ENCODE peak calls at places on chromosomes 13 and 19, in five cellular contexts. Q, Z, I, D and H are unnamed samples.

GRCh38 chr19:29543381-29543780 is 17.6 kb downstream of the VSTM2B start:
- DNase-seq in Q (no peak), Z (no peak), I (no peak), D (peak; percentile 33), H (no peak)

GRCh38 chr19:44818470-44818856 is 9.6 kb downstream of the BCAM start:
- DNase-seq in Q (no peak), Z (no peak), I (no peak), D (no peak), H (no peak)

GRCh38 chr13:59842507-59842906 is 321.2 kb downstream of the DIAPH3 start:
- DNase-seq in Q (no peak), Z (no peak), I (no peak), D (no peak), H (no peak)

GRCh38 chr19:35030257-35031071 is at the start of gene SCN1B:
- DNase-seq in Q (no peak), Z (peak; percentile 60), I (no peak), D (peak; percentile 93), H (peak; percentile 62)

GRCh38 chr19:3119782-3120380 is 16.0 kb upstream of the GNA15 start:
- DNase-seq in Q (no peak), Z (no peak), I (no peak), D (no peak), H (no peak)

GRCh38 chr19:56217039-56217949 is 15.2 kb downstream of the ZSCAN5C start:
- DNase-seq in Q (peak; percentile 53), Z (no peak), I (no peak), D (no peak), H (no peak)

GRCh38 chr13:111472083-111472482 is 151.6 kb downstream of the TEX29 start:
- DNase-seq in Q (no peak), Z (no peak), I (no peak), D (no peak), H (no peak)

GRCh38 chr19:49499030-49499670 is 2.9 kb downstream of the RPS11 start:
- DNase-seq in Q (no peak), Z (no peak), I (no peak), D (no peak), H (no peak)

GRCh38 chr19:23095406-23095805 is 21.4 kb upstream of the ZNF730 start:
- DNase-seq in Q (no peak), Z (no peak), I (no peak), D (no peak), H (no peak)

GRCh38 chr13:85651440-85651839 is 147.8 kb downstream of the SLITRK6 start:
- DNase-seq in Q (peak; percentile 60), Z (no peak), I (no peak), D (no peak), H (no peak)

GRCh38 chr19:10855879-10856522 is 7.8 kb downstream of the C19orf38 start:
- DNase-seq in Q (no peak), Z (no peak), I (no peak), D (no peak), H (no peak)

GRCh38 chr19:49229416-49229815 is 71.8 kb downstream of the TRPM4 start:
- DNase-seq in Q (no peak), Z (no peak), I (no peak), D (no peak), H (no peak)

GRCh38 chr19:8577247-8577646 is at the start of gene MYO1F:
- DNase-seq in Q (no peak), Z (peak; percentile 62), I (peak; percentile 81), D (no peak), H (peak; percentile 41)

GRCh38 chr19:1875646-1876493 is 9.4 kb downstream of the ABHD17A start:
- DNase-seq in Q (peak; percentile 44), Z (peak; percentile 93), I (peak; percentile 96), D (peak; percentile 97), H (peak; percentile 94)

GRCh38 chr19:5809053-5809452 is 4.2 kb downstream of the NRTN start:
- DNase-seq in Q (no peak), Z (no peak), I (no peak), D (no peak), H (no peak)

GRCh38 chr19:28426902-28427232 is 786.1 kb downstream of the UQCRFS1 start:
- DNase-seq in Q (no peak), Z (no peak), I (no peak), D (no peak), H (no peak)

GRCh38 chr19:32336259-32337111 is 8.9 kb upstream of the ZNF507 start:
- DNase-seq in Q (no peak), Z (no peak), I (no peak), D (no peak), H (no peak)

GRCh38 chr19:1057185-1057857 is 9.6 kb upstream of the ARHGAP45 start:
- DNase-seq in Q (no peak), Z (no peak), I (no peak), D (no peak), H (no peak)

GRCh38 chr13:110433014-110433413 is 125.9 kb downstream of the COL4A2 start:
- DNase-seq in Q (no peak), Z (no peak), I (no peak), D (peak; percentile 93), H (no peak)

DNA sequence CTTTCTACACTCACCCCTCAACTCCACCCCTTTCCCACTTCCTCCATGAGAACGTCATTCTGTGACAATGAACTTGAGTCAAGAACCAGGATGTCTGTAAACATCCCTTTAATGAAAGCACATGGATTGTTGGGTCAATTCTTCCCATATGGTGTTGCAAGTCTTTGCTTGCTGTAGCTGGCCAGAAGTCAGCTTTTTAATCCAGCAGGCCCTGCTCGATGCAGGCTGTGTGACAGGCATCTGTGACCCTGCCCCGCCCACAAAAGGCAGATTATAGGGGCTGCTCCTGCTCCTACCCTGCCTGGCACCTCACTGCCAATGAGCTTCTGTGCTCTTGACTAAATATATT is 78.0 kb downstream of the STARD13 start:
- DNase-seq in Q (peak; percentile 83), Z (peak; percentile 41), I (no peak), D (no peak), H (no peak)
- H3K27ac ChIP-seq in Q (peak overlapping the region; percentile 87), Z (peak overlapping the region; percentile 79), I (no peak overlapping the region), D (no peak overlapping the region), H (peak overlapping the region; percentile 57)

DNA sequence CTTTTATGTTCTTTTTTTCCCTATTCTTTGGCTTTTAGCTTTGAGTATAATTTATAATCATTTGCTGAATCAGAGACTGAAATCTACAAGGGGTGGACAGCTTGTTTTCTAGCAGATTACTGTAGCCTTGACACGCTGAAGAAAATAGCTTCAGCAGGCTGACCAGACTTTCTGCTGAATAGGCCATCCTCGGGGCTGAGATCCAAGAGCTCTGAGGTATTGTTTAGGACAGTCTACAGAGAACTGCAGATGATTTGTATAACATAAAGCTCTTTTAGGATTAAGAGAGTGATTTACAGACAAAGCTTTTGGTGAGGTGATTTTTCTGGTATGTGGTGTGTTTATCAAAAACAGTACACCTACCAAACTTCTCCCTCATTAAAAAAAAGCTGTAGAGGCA is 16.8 kb downstream of the POLR1D start:
- DNase-seq in Q (no peak), Z (no peak), I (no peak), D (no peak), H (no peak)
- H3K27ac ChIP-seq in Q (peak overlapping the region; percentile 96), Z (no peak overlapping the region), I (no peak overlapping the region), D (peak overlapping the region; percentile 28), H (no peak overlapping the region)

DNA sequence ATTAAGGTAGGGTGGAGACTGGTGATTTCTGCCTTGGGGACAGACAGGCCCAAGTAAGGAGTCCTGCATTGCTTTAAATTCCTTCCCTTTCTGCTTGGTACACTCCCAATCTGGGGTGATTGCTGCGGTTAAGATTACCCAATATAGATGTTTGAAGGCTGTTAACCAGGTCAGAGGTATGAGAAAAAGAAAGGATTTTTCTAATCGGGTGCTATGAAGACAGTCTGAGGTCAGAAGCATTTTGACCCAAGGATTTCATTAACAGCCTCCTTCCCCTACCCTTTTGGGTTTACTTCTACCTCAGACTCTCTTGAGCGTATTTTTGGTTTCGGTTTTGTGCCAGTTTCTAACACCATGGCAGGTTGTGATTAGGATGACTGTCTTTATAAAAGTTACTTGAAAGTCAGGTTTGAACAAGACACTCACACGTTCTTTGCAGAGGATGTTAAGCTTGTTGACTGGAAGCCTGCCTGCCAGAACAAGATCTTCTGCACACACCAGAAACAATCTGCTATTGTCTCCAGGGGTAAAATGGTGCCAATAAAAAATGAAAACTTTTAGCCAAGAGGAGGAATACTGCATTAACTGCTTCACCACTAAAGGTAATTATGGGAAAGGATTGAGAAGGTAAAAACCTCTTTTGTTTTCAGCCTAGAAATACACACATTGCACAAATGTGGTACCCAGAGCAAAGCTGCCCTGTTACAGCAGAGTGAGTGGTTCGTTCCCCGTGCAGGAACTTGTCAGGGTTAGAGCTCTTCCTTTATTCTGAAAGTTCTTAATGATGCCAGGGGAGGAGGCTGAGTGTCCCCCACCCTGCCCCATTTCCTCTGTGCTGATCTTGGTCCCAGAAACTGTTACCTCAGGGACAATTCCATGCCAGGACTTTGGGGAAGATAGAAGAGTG is 108.9 kb downstream of the NDFIP2 start:
- DNase-seq in Q (peak; percentile 97), Z (no peak), I (no peak), D (no peak), H (no peak)
- H3K27ac ChIP-seq in Q (peak overlapping the region; percentile 91), Z (no peak overlapping the region), I (no peak overlapping the region), D (no peak overlapping the region), H (no peak overlapping the region)

GRCh38 chr13:105276571-105276970 is 1258.9 kb downstream of the EFNB2 start:
- DNase-seq in Q (no peak), Z (no peak), I (no peak), D (no peak), H (no peak)

GRCh38 chr13:105272660-105273631 is 1262.5 kb downstream of the EFNB2 start:
- DNase-seq in Q (no peak), Z (peak; percentile 5), I (no peak), D (no peak), H (no peak)

GRCh38 chr13:105273665-105274222 is 1261.7 kb downstream of the EFNB2 start:
- DNase-seq in Q (no peak), Z (no peak), I (no peak), D (no peak), H (no peak)

GRCh38 chr13:105278797-105279425 is 1256.6 kb downstream of the EFNB2 start:
- DNase-seq in Q (no peak), Z (no peak), I (no peak), D (no peak), H (no peak)
- H3K27ac ChIP-seq in Q (no peak overlapping the region), Z (no peak overlapping the region), I (no peak overlapping the region), D (no peak overlapping the region), H (no peak overlapping the region)

GRCh38 chr13:98939552-98940306 is 38.1 kb downstream of the DOCK9 start:
- DNase-seq in Q (no peak), Z (no peak), I (no peak), D (no peak), H (no peak)

GRCh38 chr13:98938801-98939200 is 39.1 kb downstream of the DOCK9 start:
- DNase-seq in Q (no peak), Z (no peak), I (no peak), D (no peak), H (no peak)

GRCh38 chr13:98941118-98941517 is 36.7 kb downstream of the DOCK9 start:
- DNase-seq in Q (no peak), Z (no peak), I (no peak), D (no peak), H (no peak)

GRCh38 chr13:98941536-98941935 is 36.3 kb downstream of the DOCK9 start:
- DNase-seq in Q (no peak), Z (no peak), I (no peak), D (no peak), H (no peak)

GRCh38 chr13:98940325-98940724 is 37.5 kb downstream of the DOCK9 start:
- DNase-seq in Q (no peak), Z (no peak), I (no peak), D (no peak), H (no peak)
- H3K27ac ChIP-seq in Q (no peak overlapping the region), Z (no peak overlapping the region), I (no peak overlapping the region), D (no peak overlapping the region), H (no peak overlapping the region)